ENCODE peak calls at places on chromosomes 11 and 22, in nine cellular contexts. One of them, this sample, is unnamed.

GRCh38 chr22:26068571-26068970 is 100.7 kb upstream of the SEZ6L start:
- DNase-seq in esophagus squamous epithelium: no peak
- DNase-seq in body of pancreas: no peak
- DNase-seq in A673: no peak
- DNase-seq in hepatocyte: no peak
- DNase-seq in cardiac muscle cell: no peak
- DNase-seq in stomach: no peak
- DNase-seq in right atrium auricular region: no peak
- DNase-seq in H9: no peak
- DNase-seq in this sample: no peak

GRCh38 chr11:17864478-17864941 is 129.9 kb downstream of the KCNC1 start:
- DNase-seq in esophagus squamous epithelium: no peak
- DNase-seq in body of pancreas: peak
- DNase-seq in A673: no peak
- DNase-seq in hepatocyte: peak
- DNase-seq in cardiac muscle cell: peak
- DNase-seq in stomach: peak
- DNase-seq in right atrium auricular region: no peak
- DNase-seq in H9: peak
- DNase-seq in this sample: no peak

GRCh38 chr11:9396310-9396709 is 11.9 kb downstream of the IPO7 start:
- DNase-seq in esophagus squamous epithelium: no peak
- DNase-seq in body of pancreas: no peak
- DNase-seq in A673: no peak
- DNase-seq in hepatocyte: no peak
- DNase-seq in cardiac muscle cell: no peak
- DNase-seq in stomach: no peak
- DNase-seq in right atrium auricular region: no peak
- DNase-seq in H9: no peak
- DNase-seq in this sample: no peak

GRCh38 chr11:104771782-104772181 is 126.5 kb downstream of the CASP12 start:
- DNase-seq in esophagus squamous epithelium: no peak
- DNase-seq in body of pancreas: no peak
- DNase-seq in A673: no peak
- DNase-seq in hepatocyte: no peak
- DNase-seq in cardiac muscle cell: no peak
- DNase-seq in stomach: no peak
- DNase-seq in right atrium auricular region: no peak
- DNase-seq in H9: no peak
- DNase-seq in this sample: no peak

GRCh38 chr11:124602193-124602592 is 9.0 kb upstream of the PANX3 start:
- DNase-seq in esophagus squamous epithelium: no peak
- DNase-seq in body of pancreas: no peak
- DNase-seq in A673: no peak
- DNase-seq in hepatocyte: no peak
- DNase-seq in cardiac muscle cell: no peak
- DNase-seq in stomach: no peak
- DNase-seq in right atrium auricular region: no peak
- DNase-seq in H9: no peak
- DNase-seq in this sample: no peak

GRCh38 chr11:26851696-26852095 is 129.8 kb upstream of the SLC5A12 start:
- DNase-seq in esophagus squamous epithelium: no peak
- DNase-seq in body of pancreas: no peak
- DNase-seq in A673: no peak
- DNase-seq in hepatocyte: no peak
- DNase-seq in cardiac muscle cell: no peak
- DNase-seq in stomach: no peak
- DNase-seq in right atrium auricular region: no peak
- DNase-seq in H9: no peak
- DNase-seq in this sample: no peak

GRCh38 chr11:33045551-33046255 is 6.3 kb downstream of the TCP11L1 start:
- DNase-seq in esophagus squamous epithelium: no peak
- DNase-seq in body of pancreas: no peak
- DNase-seq in A673: peak
- DNase-seq in hepatocyte: no peak
- DNase-seq in cardiac muscle cell: no peak
- DNase-seq in stomach: no peak
- DNase-seq in right atrium auricular region: no peak
- DNase-seq in H9: no peak
- DNase-seq in this sample: no peak

GRCh38 chr11:12496181-12497025 is 119.0 kb downstream of the PARVA start:
- DNase-seq in esophagus squamous epithelium: no peak
- DNase-seq in body of pancreas: no peak
- DNase-seq in A673: peak
- DNase-seq in hepatocyte: no peak
- DNase-seq in cardiac muscle cell: no peak
- DNase-seq in stomach: no peak
- DNase-seq in right atrium auricular region: no peak
- DNase-seq in H9: peak
- DNase-seq in this sample: no peak

GRCh38 chr11:77865805-77866204 is 44.9 kb downstream of the AAMDC start:
- DNase-seq in esophagus squamous epithelium: no peak
- DNase-seq in body of pancreas: no peak
- DNase-seq in A673: peak
- DNase-seq in hepatocyte: no peak
- DNase-seq in cardiac muscle cell: no peak
- DNase-seq in stomach: no peak
- DNase-seq in right atrium auricular region: no peak
- DNase-seq in H9: no peak
- DNase-seq in this sample: no peak

GRCh38 chr11:63478896-63479295 is 12.1 kb downstream of the PLAAT5 start:
- DNase-seq in esophagus squamous epithelium: no peak
- DNase-seq in body of pancreas: peak
- DNase-seq in A673: peak
- DNase-seq in hepatocyte: peak
- DNase-seq in cardiac muscle cell: peak
- DNase-seq in stomach: peak
- DNase-seq in right atrium auricular region: peak
- DNase-seq in H9: peak
- DNase-seq in this sample: no peak

GRCh38 chr11:95059031-95059430 is 7.7 kb upstream of the SRSF8 start:
- DNase-seq in esophagus squamous epithelium: no peak
- DNase-seq in body of pancreas: no peak
- DNase-seq in A673: no peak
- DNase-seq in hepatocyte: no peak
- DNase-seq in cardiac muscle cell: no peak
- DNase-seq in stomach: no peak
- DNase-seq in right atrium auricular region: no peak
- DNase-seq in H9: no peak
- DNase-seq in this sample: no peak

GRCh38 chr22:50671641-50672040 is 982 bp upstream of the SHANK3 start:
- DNase-seq in esophagus squamous epithelium: no peak
- DNase-seq in body of pancreas: no peak
- DNase-seq in A673: no peak
- DNase-seq in hepatocyte: peak
- DNase-seq in cardiac muscle cell: no peak
- DNase-seq in stomach: no peak
- DNase-seq in right atrium auricular region: peak
- DNase-seq in H9: no peak
- DNase-seq in this sample: peak
- H3K27ac ChIP-seq in esophagus squamous epithelium: peak
- H3K27ac ChIP-seq in body of pancreas: peak
- H3K27ac ChIP-seq in A673: no peak
- H3K27ac ChIP-seq in hepatocyte: no peak
- H3K27ac ChIP-seq in cardiac muscle cell: no peak
- H3K27ac ChIP-seq in stomach: peak
- H3K27ac ChIP-seq in right atrium auricular region: peak
- H3K27ac ChIP-seq in H9: no peak
- H3K27ac ChIP-seq in this sample: peak

GRCh38 chr11:64947202-64947814 is 11.6 kb upstream of the GPHA2 start:
- DNase-seq in esophagus squamous epithelium: no peak
- DNase-seq in body of pancreas: no peak
- DNase-seq in A673: no peak
- DNase-seq in hepatocyte: no peak
- DNase-seq in cardiac muscle cell: no peak
- DNase-seq in stomach: no peak
- DNase-seq in right atrium auricular region: no peak
- DNase-seq in H9: no peak
- DNase-seq in this sample: no peak
- TF ChIP-seq CTCF in esophagus squamous epithelium: no peak
- TF ChIP-seq CTCF in body of pancreas: no peak
- TF ChIP-seq CTCF in A673: no peak
- TF ChIP-seq CTCF in hepatocyte: no peak
- TF ChIP-seq CTCF in cardiac muscle cell: peak
- TF ChIP-seq CTCF in stomach: no peak
- TF ChIP-seq CTCF in right atrium auricular region: no peak
- TF ChIP-seq CTCF in H9: no peak
- TF ChIP-seq CTCF in this sample: peak

GRCh38 chr11:128509990-128510389 is 77.4 kb downstream of the ETS1 start:
- DNase-seq in esophagus squamous epithelium: no peak
- DNase-seq in body of pancreas: no peak
- DNase-seq in A673: no peak
- DNase-seq in hepatocyte: no peak
- DNase-seq in cardiac muscle cell: no peak
- DNase-seq in stomach: no peak
- DNase-seq in right atrium auricular region: no peak
- DNase-seq in H9: no peak
- DNase-seq in this sample: no peak
- H3K27ac ChIP-seq in esophagus squamous epithelium: peak
- H3K27ac ChIP-seq in body of pancreas: no peak
- H3K27ac ChIP-seq in A673: no peak
- H3K27ac ChIP-seq in hepatocyte: peak
- H3K27ac ChIP-seq in cardiac muscle cell: no peak
- H3K27ac ChIP-seq in stomach: peak
- H3K27ac ChIP-seq in right atrium auricular region: no peak
- H3K27ac ChIP-seq in H9: no peak
- H3K27ac ChIP-seq in this sample: peak

GRCh38 chr11:84536456-84536855 is 1090.7 kb downstream of the DLG2 start:
- DNase-seq in esophagus squamous epithelium: no peak
- DNase-seq in body of pancreas: no peak
- DNase-seq in A673: no peak
- DNase-seq in hepatocyte: no peak
- DNase-seq in cardiac muscle cell: no peak
- DNase-seq in stomach: no peak
- DNase-seq in right atrium auricular region: no peak
- DNase-seq in H9: no peak
- DNase-seq in this sample: no peak
- TF ChIP-seq CTCF in esophagus squamous epithelium: no peak
- TF ChIP-seq CTCF in body of pancreas: no peak
- TF ChIP-seq CTCF in A673: no peak
- TF ChIP-seq CTCF in hepatocyte: no peak
- TF ChIP-seq CTCF in cardiac muscle cell: no peak
- TF ChIP-seq CTCF in stomach: no peak
- TF ChIP-seq CTCF in right atrium auricular region: no peak
- TF ChIP-seq CTCF in H9: no peak
- TF ChIP-seq CTCF in this sample: no peak

DNA sequence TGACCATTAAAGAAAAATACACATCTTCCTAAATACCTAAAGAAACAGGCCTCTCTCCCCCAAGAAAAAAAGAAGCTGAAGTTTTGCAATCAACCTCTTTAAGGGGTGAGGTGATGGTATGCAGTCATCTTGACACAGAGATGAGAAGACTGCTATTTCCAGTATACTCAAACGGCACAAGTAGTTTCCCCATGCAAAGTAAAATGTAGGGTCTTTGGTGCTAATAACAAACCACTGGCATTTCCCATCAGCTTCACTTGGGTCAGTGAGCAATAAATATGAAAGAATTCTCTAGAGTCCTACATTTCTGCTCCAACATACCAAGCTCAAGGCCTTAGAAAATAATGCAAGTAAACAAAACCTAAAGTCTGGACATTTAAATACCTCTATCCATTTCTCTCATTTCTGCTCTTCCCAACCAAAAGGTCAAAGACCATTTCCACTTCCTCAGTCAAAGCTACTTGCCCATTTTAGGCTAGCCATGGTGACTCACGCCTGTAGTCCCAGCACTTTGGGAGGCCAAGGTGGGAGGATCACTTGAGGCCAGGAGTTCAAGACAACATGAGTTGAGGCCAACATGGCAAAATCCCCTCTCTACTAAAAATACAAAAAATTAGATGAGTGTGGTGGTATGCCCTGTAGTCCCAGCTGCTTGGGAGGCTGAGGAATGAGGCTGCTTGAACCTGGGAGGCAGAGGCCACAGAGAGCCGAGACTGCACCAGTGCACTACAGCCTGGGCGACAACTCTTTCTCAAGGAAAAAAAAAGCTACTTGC is 39.5 kb upstream of the CHRNA10 start:
- DNase-seq in esophagus squamous epithelium: no peak
- DNase-seq in body of pancreas: no peak
- DNase-seq in A673: no peak
- DNase-seq in hepatocyte: no peak
- DNase-seq in cardiac muscle cell: no peak
- DNase-seq in stomach: no peak
- DNase-seq in right atrium auricular region: no peak
- DNase-seq in H9: no peak
- DNase-seq in this sample: no peak
- H3K27ac ChIP-seq in esophagus squamous epithelium: no peak
- H3K27ac ChIP-seq in body of pancreas: no peak
- H3K27ac ChIP-seq in A673: no peak
- H3K27ac ChIP-seq in hepatocyte: no peak
- H3K27ac ChIP-seq in cardiac muscle cell: no peak
- H3K27ac ChIP-seq in stomach: no peak
- H3K27ac ChIP-seq in right atrium auricular region: no peak
- H3K27ac ChIP-seq in H9: peak
- H3K27ac ChIP-seq in this sample: no peak

DNA sequence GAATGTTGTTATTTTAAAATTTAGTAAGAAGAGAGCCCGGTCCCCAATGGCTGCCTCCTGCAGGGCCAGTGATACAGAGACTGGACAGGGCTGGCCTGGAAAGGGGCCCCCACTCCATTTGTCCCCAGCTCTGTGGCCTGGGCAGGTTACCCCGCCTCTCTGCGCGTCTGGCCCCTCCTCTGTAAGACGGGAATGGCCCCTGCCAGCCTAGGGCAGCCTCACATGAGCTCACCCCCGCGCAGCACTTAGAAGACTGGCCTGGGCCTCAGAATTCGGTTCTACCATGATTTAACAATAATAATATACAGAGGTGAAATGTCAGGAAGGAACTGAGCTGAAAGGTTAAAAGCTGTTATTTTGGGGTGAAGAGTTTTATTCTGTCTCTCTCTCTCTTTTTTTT is 1.3 kb downstream of the APOBEC3G start:
- DNase-seq in esophagus squamous epithelium: no peak
- DNase-seq in body of pancreas: no peak
- DNase-seq in A673: no peak
- DNase-seq in hepatocyte: no peak
- DNase-seq in cardiac muscle cell: no peak
- DNase-seq in stomach: no peak
- DNase-seq in right atrium auricular region: no peak
- DNase-seq in H9: no peak
- DNase-seq in this sample: no peak
- TF ChIP-seq CTCF in esophagus squamous epithelium: no peak
- TF ChIP-seq CTCF in body of pancreas: no peak
- TF ChIP-seq CTCF in A673: no peak
- TF ChIP-seq CTCF in hepatocyte: no peak
- TF ChIP-seq CTCF in cardiac muscle cell: no peak
- TF ChIP-seq CTCF in stomach: no peak
- TF ChIP-seq CTCF in right atrium auricular region: no peak
- TF ChIP-seq CTCF in H9: no peak
- TF ChIP-seq CTCF in this sample: no peak

This sample was measured in heart right ventricle.